ENCODE peak calls at places on chromosomes 4 and X, in five cellular contexts. One of them, this sample, is unnamed.

GRCh38 chr4:139331185-139331584 is 28.9 kb upstream of the NDUFC1 start:
- DNase-seq in H1: no peak
- DNase-seq in K562: no peak
- DNase-seq in HepG2: no peak
- DNase-seq in GM12878: no peak
- DNase-seq in this sample: no peak

GRCh38 chrX:34868633-34869032 is 74.0 kb upstream of the FAM47B start:
- DNase-seq in H1: no peak
- DNase-seq in HepG2: no peak
- DNase-seq in GM12878: no peak
- DNase-seq in K562: no peak
- DNase-seq in this sample: no peak

GRCh38 chrX:320126-320783 is 1.7 kb upstream of the GTPBP6 start:
- DNase-seq in GM12878: no peak
- DNase-seq in HepG2: no peak
- DNase-seq in H1: no peak
- DNase-seq in K562: no peak
- DNase-seq in this sample: no peak

GRCh38 chr4:182916483-182917181 is 554 bp downstream of the DCTD start:
- DNase-seq in HepG2: no peak
- DNase-seq in H1: no peak
- DNase-seq in GM12878: no peak
- DNase-seq in K562: no peak
- DNase-seq in this sample: no peak

GRCh38 chr4:100450449-100450848 is 67.4 kb downstream of the EMCN start:
- DNase-seq in K562: no peak
- DNase-seq in HepG2: no peak
- DNase-seq in H1: no peak
- DNase-seq in GM12878: no peak
- DNase-seq in this sample: no peak

GRCh38 chr4:6732441-6733357 is 16.7 kb downstream of the BLOC1S4 start:
- DNase-seq in H1: no peak
- DNase-seq in GM12878: no peak
- DNase-seq in HepG2: peak; percentile 77
- DNase-seq in K562: peak; percentile 86
- DNase-seq in this sample: peak; percentile 39

GRCh38 chrX:23756165-23756564 is 13.1 kb upstream of the ACOT9 start:
- DNase-seq in K562: peak; percentile 65
- DNase-seq in H1: no peak
- DNase-seq in GM12878: peak; percentile 50
- DNase-seq in HepG2: peak; percentile 37
- DNase-seq in this sample: no peak

GRCh38 chrX:21972046-21972445 is 31.5 kb downstream of the SMS start:
- DNase-seq in H1: no peak
- DNase-seq in K562: no peak
- DNase-seq in HepG2: no peak
- DNase-seq in GM12878: no peak
- DNase-seq in this sample: no peak

GRCh38 chr4:160373911-160374310 is 1271.0 kb downstream of the RAPGEF2 start:
- DNase-seq in H1: no peak
- DNase-seq in HepG2: no peak
- DNase-seq in GM12878: no peak
- DNase-seq in K562: no peak
- DNase-seq in this sample: no peak

GRCh38 chr4:47031011-47031678 is at the start of gene GABRB1:
- DNase-seq in H1: peak; percentile 23
- DNase-seq in K562: peak; percentile 14
- DNase-seq in GM12878: no peak
- DNase-seq in HepG2: no peak
- DNase-seq in this sample: no peak

GRCh38 chr4:184408021-184408710 is 66.2 kb downstream of the IRF2 start:
- DNase-seq in HepG2: no peak
- DNase-seq in H1: no peak
- DNase-seq in GM12878: no peak
- DNase-seq in K562: no peak
- DNase-seq in this sample: no peak

GRCh38 chr4:75916091-75916661 is 13.9 kb upstream of the PPEF2 start:
- DNase-seq in HepG2: peak; percentile 25
- DNase-seq in GM12878: no peak
- DNase-seq in H1: no peak
- DNase-seq in K562: peak; percentile 49
- DNase-seq in this sample: peak; percentile 13

GRCh38 chrX:3713937-3714434 is 537 bp upstream of the PRKX start:
- DNase-seq in HepG2: no peak
- DNase-seq in GM12878: no peak
- DNase-seq in K562: no peak
- DNase-seq in H1: no peak
- DNase-seq in this sample: no peak

GRCh38 chr4:10567766-10568165 is 110.5 kb upstream of the ZNF518B start:
- DNase-seq in HepG2: no peak
- DNase-seq in H1: no peak
- DNase-seq in K562: no peak
- DNase-seq in GM12878: no peak
- DNase-seq in this sample: no peak

GRCh38 chr4:186249785-186250739 is 15.9 kb upstream of the F11 start:
- DNase-seq in GM12878: no peak
- DNase-seq in HepG2: no peak
- DNase-seq in K562: no peak
- DNase-seq in H1: no peak
- DNase-seq in this sample: no peak

GRCh38 chrX:150581093-150581775 is 12.8 kb downstream of the MTM1 start:
- DNase-seq in H1: no peak
- DNase-seq in K562: no peak
- DNase-seq in HepG2: peak; percentile 64
- DNase-seq in GM12878: no peak
- DNase-seq in this sample: peak; percentile 28

DNA sequence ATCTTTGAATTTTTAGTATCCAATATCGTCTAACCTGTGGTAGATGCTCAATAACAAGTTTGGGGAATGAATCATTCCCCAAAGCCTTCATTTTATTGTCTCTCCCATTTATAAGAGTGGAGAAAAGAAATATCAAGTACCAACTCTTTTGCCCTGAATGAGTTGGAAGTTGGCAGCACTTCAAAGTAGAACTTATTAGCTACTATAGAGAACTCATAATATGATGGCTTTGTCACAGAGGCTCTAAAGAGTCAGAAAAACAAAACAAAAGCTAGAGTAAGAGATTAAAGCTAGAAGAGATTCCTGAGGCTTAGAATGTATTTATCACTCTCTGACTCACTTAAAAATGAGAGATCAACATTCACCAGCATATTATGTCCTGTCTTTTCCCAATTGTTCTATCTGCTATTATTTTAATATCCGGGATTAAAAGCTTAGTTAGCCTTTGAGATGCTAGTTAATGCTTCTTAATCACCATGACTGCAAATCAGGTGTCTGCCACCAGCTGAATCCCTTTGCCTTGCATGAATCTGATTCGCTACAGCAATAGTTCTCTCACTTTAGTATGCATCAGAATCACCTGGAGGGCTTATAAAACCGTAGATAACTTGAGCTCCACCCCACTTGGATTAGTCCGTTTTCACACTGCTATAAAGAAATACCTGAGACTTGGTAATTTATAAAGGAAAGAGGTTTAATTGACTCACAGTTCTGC is 77.9 kb downstream of the PALLD start:
- DNase-seq in GM12878: no peak
- DNase-seq in K562: no peak
- DNase-seq in H1: no peak
- DNase-seq in HepG2: no peak
- DNase-seq in this sample: peak; percentile 95
- TF ChIP-seq POLR2A in GM12878: no peak
- TF ChIP-seq POLR2A in K562: no peak
- TF ChIP-seq POLR2A in H1: no peak
- TF ChIP-seq POLR2A in HepG2: no peak
- TF ChIP-seq POLR2A in this sample: no peak

DNA sequence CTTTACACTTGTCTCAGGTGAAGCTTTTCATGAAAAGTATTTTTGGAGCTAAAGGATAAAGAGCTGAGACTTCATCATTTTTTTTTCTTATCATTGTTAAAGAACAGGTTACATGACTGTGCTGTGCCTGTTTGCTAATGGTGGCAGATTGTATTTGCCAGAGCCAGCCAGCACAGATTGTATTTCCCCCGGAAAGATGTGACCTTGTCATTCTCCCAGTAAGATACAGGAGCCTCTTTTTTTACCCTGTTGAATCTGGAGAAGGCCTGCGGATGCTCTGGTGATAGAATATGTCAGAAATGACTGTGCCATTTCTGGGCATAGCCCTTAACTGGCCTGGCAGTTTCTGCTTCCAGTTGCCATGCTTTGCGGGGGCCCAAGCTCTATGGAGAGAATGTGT is 91.9 kb downstream of the GPRIN3 start:
- DNase-seq in GM12878: no peak
- DNase-seq in K562: no peak
- DNase-seq in H1: no peak
- DNase-seq in HepG2: no peak
- DNase-seq in this sample: no peak
- TF ChIP-seq JUND in GM12878: no peak
- TF ChIP-seq JUND in K562: no peak
- TF ChIP-seq JUND in H1: no peak
- TF ChIP-seq JUND in HepG2: no peak
- TF ChIP-seq JUND in this sample: no peak

GRCh38 chr4:153223935-153224334 is 19.7 kb downstream of the TRIM2 start:
- DNase-seq in K562: no peak
- DNase-seq in GM12878: no peak
- DNase-seq in HepG2: no peak
- DNase-seq in H1: no peak
- DNase-seq in this sample: no peak

GRCh38 chr4:153221783-153222161 is 17.5 kb downstream of the TRIM2 start:
- DNase-seq in GM12878: no peak
- DNase-seq in HepG2: no peak
- DNase-seq in H1: no peak
- DNase-seq in K562: no peak
- DNase-seq in this sample: no peak

GRCh38 chr4:153222162-153222789 is 18.0 kb downstream of the TRIM2 start:
- DNase-seq in HepG2: no peak
- DNase-seq in GM12878: no peak
- DNase-seq in H1: no peak
- DNase-seq in K562: no peak
- DNase-seq in this sample: no peak

GRCh38 chr4:153223418-153223792 is 19.2 kb downstream of the TRIM2 start:
- DNase-seq in H1: no peak
- DNase-seq in GM12878: no peak
- DNase-seq in HepG2: no peak
- DNase-seq in K562: no peak
- DNase-seq in this sample: no peak

GRCh38 chr4:153222790-153223417 is 18.7 kb downstream of the TRIM2 start:
- DNase-seq in H1: no peak
- DNase-seq in K562: no peak
- DNase-seq in HepG2: no peak
- DNase-seq in GM12878: no peak
- DNase-seq in this sample: no peak
- TF ChIP-seq POLR2A in H1: no peak
- TF ChIP-seq POLR2A in K562: no peak
- TF ChIP-seq POLR2A in HepG2: peak; percentile 33
- TF ChIP-seq POLR2A in GM12878: peak; percentile 42
- TF ChIP-seq POLR2A in this sample: no peak

DNA sequence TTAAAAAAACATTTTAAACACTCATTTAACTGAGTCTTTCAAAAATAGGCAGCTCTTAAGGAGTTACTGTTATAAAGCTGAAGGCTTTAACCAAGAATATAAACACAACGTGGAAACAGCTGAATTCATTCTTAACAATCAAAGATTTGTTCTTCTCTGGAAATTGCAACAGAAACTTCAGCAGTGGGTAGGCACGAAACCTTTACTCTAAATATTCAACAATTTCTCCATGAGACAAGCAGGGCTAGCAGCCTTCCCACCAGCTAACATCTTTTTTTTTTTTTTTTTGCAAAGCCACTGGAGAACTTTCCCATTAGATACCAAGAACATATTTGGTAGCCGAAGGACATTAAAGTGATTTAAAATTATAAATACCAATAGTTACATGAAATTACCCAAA is 78.2 kb upstream of the PRSS48 start:
- DNase-seq in GM12878: no peak
- DNase-seq in K562: no peak
- DNase-seq in HepG2: no peak
- DNase-seq in H1: no peak
- DNase-seq in this sample: no peak
- TF ChIP-seq JUND in GM12878: no peak
- TF ChIP-seq JUND in K562: no peak
- TF ChIP-seq JUND in HepG2: no peak
- TF ChIP-seq JUND in H1: no peak
- TF ChIP-seq JUND in this sample: no peak

GRCh38 chrX:49270249-49270921 is 792 bp downstream of the PPP1R3F start:
- DNase-seq in GM12878: no peak
- DNase-seq in H1: no peak
- DNase-seq in K562: peak; percentile 29
- DNase-seq in HepG2: no peak
- DNase-seq in this sample: no peak

GRCh38 chrX:49269010-49269767 is 404 bp upstream of the PPP1R3F start:
- DNase-seq in GM12878: peak; percentile 93
- DNase-seq in HepG2: peak; percentile 94
- DNase-seq in K562: peak; percentile 83
- DNase-seq in H1: peak; percentile 85
- DNase-seq in this sample: peak; percentile 96

GRCh38 chrX:49271341-49271740 is 1.7 kb downstream of the PPP1R3F start:
- DNase-seq in GM12878: no peak
- DNase-seq in H1: no peak
- DNase-seq in HepG2: no peak
- DNase-seq in K562: no peak
- DNase-seq in this sample: no peak

GRCh38 chrX:49268702-49269009 is 937 bp upstream of the PPP1R3F start:
- DNase-seq in K562: no peak
- DNase-seq in GM12878: no peak
- DNase-seq in H1: no peak
- DNase-seq in HepG2: no peak
- DNase-seq in this sample: no peak

DNA sequence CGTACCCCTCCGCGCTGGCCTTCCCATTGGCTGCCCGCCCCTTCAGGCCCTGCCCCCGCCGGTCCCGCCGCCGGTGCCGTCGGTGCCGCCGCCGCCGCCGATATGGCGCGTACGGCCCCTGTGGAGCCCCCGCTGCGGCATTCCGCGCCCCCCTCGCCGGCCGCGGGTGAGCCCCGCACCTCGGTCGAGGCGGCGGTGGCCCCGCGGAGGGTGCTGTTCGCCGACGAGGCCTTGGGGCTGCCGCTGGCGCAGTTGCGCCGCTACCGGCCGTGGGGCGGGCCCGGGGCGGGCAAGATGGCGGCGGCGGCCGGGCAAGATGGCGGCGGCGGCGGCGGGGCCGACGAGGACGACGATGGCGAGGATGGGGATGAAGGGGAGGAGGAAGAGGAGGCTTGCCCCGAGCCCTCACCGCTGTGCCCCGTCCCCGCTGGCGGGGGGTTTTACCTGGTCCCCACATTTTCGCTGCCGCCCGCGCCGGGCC is at the start of gene PPP1R3F:
- DNase-seq in GM12878: no peak
- DNase-seq in H1: no peak
- DNase-seq in K562: no peak
- DNase-seq in HepG2: no peak
- DNase-seq in this sample: no peak
- TF ChIP-seq POLR2A in GM12878: peak; percentile 87
- TF ChIP-seq POLR2A in H1: peak; percentile 69
- TF ChIP-seq POLR2A in K562: no peak
- TF ChIP-seq POLR2A in HepG2: no peak
- TF ChIP-seq POLR2A in this sample: no peak